ENCODE peak calls at places on chromosomes 13 and 19, in six cellular contexts. One of them, this sample, is unnamed.
A peak's percentile ranks its signal among the peaks of the same experiment; 100 is the strongest.

GRCh38 chr13:42022796-42023493 is 25.5 kb upstream of the DGKH start:
- DNase-seq in HCT116: no peak
- DNase-seq in H1: no peak
- DNase-seq in SK-N-SH: no peak
- DNase-seq in HepG2: no peak
- DNase-seq in K562: no peak
- DNase-seq in this sample: no peak

GRCh38 chr19:1956868-1957492 is 16.0 kb downstream of the CSNK1G2 start:
- DNase-seq in HCT116: no peak
- DNase-seq in H1: peak; percentile 81
- DNase-seq in SK-N-SH: no peak
- DNase-seq in HepG2: no peak
- DNase-seq in K562: no peak
- DNase-seq in this sample: no peak

GRCh38 chr19:40274585-40275544 is 10.3 kb downstream of the AKT2 start:
- DNase-seq in HCT116: no peak
- DNase-seq in H1: no peak
- DNase-seq in SK-N-SH: no peak
- DNase-seq in HepG2: no peak
- DNase-seq in K562: peak; percentile 65
- DNase-seq in this sample: no peak

GRCh38 chr13:86846501-86846900 is 824.7 kb upstream of the SLITRK5 start:
- DNase-seq in HCT116: no peak
- DNase-seq in H1: no peak
- DNase-seq in SK-N-SH: no peak
- DNase-seq in HepG2: no peak
- DNase-seq in K562: no peak
- DNase-seq in this sample: no peak

GRCh38 chr13:95530178-95530577 is 22.3 kb upstream of the CLDN10 start:
- DNase-seq in HCT116: no peak
- DNase-seq in H1: no peak
- DNase-seq in SK-N-SH: no peak
- DNase-seq in HepG2: peak; percentile 38
- DNase-seq in K562: no peak
- DNase-seq in this sample: no peak

GRCh38 chr19:1363599-1363998 is 20.1 kb upstream of the NDUFS7 start:
- DNase-seq in HCT116: no peak
- DNase-seq in H1: no peak
- DNase-seq in SK-N-SH: no peak
- DNase-seq in HepG2: no peak
- DNase-seq in K562: no peak
- DNase-seq in this sample: no peak

GRCh38 chr13:94674609-94675348 is 37.6 kb downstream of the SOX21 start:
- DNase-seq in HCT116: peak; percentile 54
- DNase-seq in H1: peak; percentile 85
- DNase-seq in SK-N-SH: peak; percentile 52
- DNase-seq in HepG2: peak; percentile 59
- DNase-seq in K562: peak; percentile 78
- DNase-seq in this sample: no peak

GRCh38 chr13:42396901-42397670 is 125.1 kb downstream of the AKAP11 start:
- DNase-seq in HCT116: no peak
- DNase-seq in H1: no peak
- DNase-seq in SK-N-SH: no peak
- DNase-seq in HepG2: no peak
- DNase-seq in K562: no peak
- DNase-seq in this sample: no peak

GRCh38 chr13:112747256-112747655 is 57.4 kb downstream of the ATP11A start:
- DNase-seq in HCT116: no peak
- DNase-seq in H1: no peak
- DNase-seq in SK-N-SH: no peak
- DNase-seq in HepG2: no peak
- DNase-seq in K562: no peak
- DNase-seq in this sample: no peak

GRCh38 chr19:5002143-5002542 is 33.2 kb downstream of the KDM4B start:
- DNase-seq in HCT116: peak; percentile 16
- DNase-seq in H1: no peak
- DNase-seq in SK-N-SH: no peak
- DNase-seq in HepG2: peak; percentile 84
- DNase-seq in K562: no peak
- DNase-seq in this sample: peak; percentile 75

GRCh38 chr13:33787051-33787591 is 30.8 kb upstream of the RFC3 start:
- DNase-seq in HCT116: no peak
- DNase-seq in H1: no peak
- DNase-seq in SK-N-SH: peak; percentile 25
- DNase-seq in HepG2: no peak
- DNase-seq in K562: no peak
- DNase-seq in this sample: no peak

GRCh38 chr19:29001006-29001921 is 211.7 kb downstream of the UQCRFS1 start:
- DNase-seq in HCT116: no peak
- DNase-seq in H1: no peak
- DNase-seq in SK-N-SH: no peak
- DNase-seq in HepG2: no peak
- DNase-seq in K562: no peak
- DNase-seq in this sample: no peak

GRCh38 chr13:111911141-111911720 is 155.7 kb upstream of the SOX1 start:
- DNase-seq in HCT116: no peak
- DNase-seq in H1: peak; percentile 17
- DNase-seq in SK-N-SH: no peak
- DNase-seq in HepG2: no peak
- DNase-seq in K562: no peak
- DNase-seq in this sample: no peak

GRCh38 chr19:41795031-41795461 is 1.3 kb upstream of the CEACAM3 start:
- DNase-seq in HCT116: peak; percentile 38
- DNase-seq in H1: peak; percentile 66
- DNase-seq in SK-N-SH: peak; percentile 35
- DNase-seq in HepG2: peak; percentile 29
- DNase-seq in K562: peak; percentile 61
- DNase-seq in this sample: peak; percentile 73

GRCh38 chr13:44806841-44807240 is 182.4 kb downstream of the NUFIP1 start:
- DNase-seq in HCT116: no peak
- DNase-seq in H1: no peak
- DNase-seq in SK-N-SH: no peak
- DNase-seq in HepG2: no peak
- DNase-seq in K562: no peak
- DNase-seq in this sample: no peak

GRCh38 chr13:111790621-111791020 is 276.3 kb upstream of the SOX1 start:
- DNase-seq in HCT116: no peak
- DNase-seq in H1: peak; percentile 2
- DNase-seq in SK-N-SH: no peak
- DNase-seq in HepG2: no peak
- DNase-seq in K562: no peak
- DNase-seq in this sample: no peak

GRCh38 chr13:51479199-51479523 is 26.3 kb upstream of the INTS6 start:
- DNase-seq in HCT116: no peak
- DNase-seq in H1: no peak
- DNase-seq in SK-N-SH: no peak
- DNase-seq in HepG2: peak; percentile 51
- DNase-seq in K562: no peak
- DNase-seq in this sample: no peak

GRCh38 chr13:113996912-113997745 is 23.3 kb upstream of the C13orf46 start:
- DNase-seq in HCT116: no peak
- DNase-seq in H1: no peak
- DNase-seq in SK-N-SH: no peak
- DNase-seq in HepG2: no peak
- DNase-seq in K562: no peak
- DNase-seq in this sample: no peak

GRCh38 chr19:3961007-3961406 is 9.9 kb downstream of the DAPK3 start:
- DNase-seq in HCT116: no peak
- DNase-seq in H1: no peak
- DNase-seq in SK-N-SH: no peak
- DNase-seq in HepG2: no peak
- DNase-seq in K562: no peak
- DNase-seq in this sample: no peak

DNA sequence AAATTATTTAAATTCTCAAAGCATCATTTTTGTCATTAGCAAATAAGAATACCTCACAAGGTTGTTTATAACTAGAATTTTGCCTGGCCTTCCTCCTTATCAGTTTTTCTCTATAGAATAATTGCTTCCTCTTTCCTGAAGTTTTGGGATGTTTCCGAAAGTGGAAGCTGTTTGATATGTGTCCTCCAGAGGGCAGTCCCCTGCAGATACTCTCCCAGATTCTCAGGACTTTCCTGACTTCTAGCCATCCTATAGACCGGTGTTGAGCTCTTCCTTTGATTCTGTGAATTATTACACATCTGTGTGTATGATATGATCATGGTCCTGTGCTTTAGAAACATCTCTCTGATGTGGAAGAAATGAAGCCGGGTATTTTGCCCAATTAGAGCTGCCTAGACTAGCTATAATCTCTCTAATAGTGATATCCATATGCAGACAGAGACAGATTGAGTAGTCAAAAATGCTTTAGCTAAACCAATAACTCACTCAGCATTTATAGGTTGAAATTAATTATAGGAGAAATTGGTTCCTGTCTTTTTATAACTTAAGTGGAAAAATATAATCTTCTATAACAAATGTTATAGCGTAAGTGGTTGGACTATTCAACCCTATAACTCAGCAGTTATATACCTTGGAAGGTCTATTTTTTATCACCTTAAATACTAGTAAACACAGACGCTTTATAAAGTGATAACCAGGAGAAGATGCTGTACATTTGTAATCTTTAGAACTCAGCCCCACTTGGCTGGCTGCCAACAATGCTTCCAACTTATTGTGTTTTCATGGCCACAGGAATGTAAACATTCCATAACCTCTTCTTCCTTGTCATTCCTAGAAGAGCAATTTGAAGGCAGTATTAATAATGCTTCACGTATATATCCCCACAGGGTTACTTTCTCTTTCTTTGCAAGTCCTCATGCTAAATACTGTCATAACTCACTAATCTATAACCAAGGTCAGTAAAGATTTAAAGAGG is 201.0 kb upstream of the RXFP2 start:
- DNase-seq in HCT116: peak; percentile 8
- DNase-seq in H1: no peak
- DNase-seq in SK-N-SH: peak; percentile 34
- DNase-seq in HepG2: peak; percentile 16
- DNase-seq in K562: peak; percentile 11
- DNase-seq in this sample: peak; percentile 45
- TF ChIP-seq JUND in HCT116: no peak
- TF ChIP-seq JUND in H1: no peak
- TF ChIP-seq JUND in SK-N-SH: no peak
- TF ChIP-seq JUND in HepG2: no peak
- TF ChIP-seq JUND in K562: no peak
- TF ChIP-seq JUND in this sample: no peak

GRCh38 chr13:72820156-72820897 is 38.4 kb downstream of the PIBF1 start:
- DNase-seq in HCT116: no peak
- DNase-seq in H1: no peak
- DNase-seq in SK-N-SH: no peak
- DNase-seq in HepG2: no peak
- DNase-seq in K562: no peak
- DNase-seq in this sample: no peak
- TF ChIP-seq JUND in HCT116: no peak
- TF ChIP-seq JUND in H1: no peak
- TF ChIP-seq JUND in SK-N-SH: no peak
- TF ChIP-seq JUND in HepG2: no peak
- TF ChIP-seq JUND in K562: no peak
- TF ChIP-seq JUND in this sample: no peak

DNA sequence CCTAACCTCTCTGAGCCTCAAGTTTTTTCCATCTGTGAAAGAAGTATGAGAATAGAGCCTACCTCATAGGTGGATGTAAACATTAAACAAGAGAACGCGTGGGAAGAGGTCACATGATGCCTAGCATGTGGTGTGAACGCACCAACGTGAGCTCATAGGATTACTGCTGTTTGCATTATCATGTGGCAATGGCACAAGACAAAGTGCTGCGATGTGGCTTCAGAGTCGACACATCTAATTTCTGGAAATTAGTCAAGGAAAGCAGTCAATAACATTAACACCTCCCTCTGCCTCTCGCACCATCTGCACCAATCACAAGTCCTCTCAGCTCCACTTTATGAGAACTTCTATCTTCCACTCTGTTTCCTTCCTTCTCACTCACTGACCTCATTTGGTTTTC is 489.7 kb downstream of the COG6 start:
- DNase-seq in HCT116: no peak
- DNase-seq in H1: no peak
- DNase-seq in SK-N-SH: no peak
- DNase-seq in HepG2: no peak
- DNase-seq in K562: no peak
- DNase-seq in this sample: no peak
- TF ChIP-seq JUND in HCT116: no peak
- TF ChIP-seq JUND in H1: no peak
- TF ChIP-seq JUND in SK-N-SH: no peak
- TF ChIP-seq JUND in HepG2: no peak
- TF ChIP-seq JUND in K562: no peak
- TF ChIP-seq JUND in this sample: no peak

GRCh38 chr19:9584073-9584833 is at the start of gene ZNF121:
- DNase-seq in HCT116: peak; percentile 77
- DNase-seq in H1: peak; percentile 96
- DNase-seq in SK-N-SH: peak; percentile 87
- DNase-seq in HepG2: peak; percentile 77
- DNase-seq in K562: peak; percentile 94
- DNase-seq in this sample: peak; percentile 29

GRCh38 chr19:9586764-9587163 is 2.5 kb upstream of the ZNF121 start:
- DNase-seq in HCT116: peak; percentile 82
- DNase-seq in H1: peak; percentile 87
- DNase-seq in SK-N-SH: peak; percentile 45
- DNase-seq in HepG2: peak; percentile 74
- DNase-seq in K562: peak; percentile 85
- DNase-seq in this sample: peak; percentile 15
- TF ChIP-seq JUND in HCT116: no peak
- TF ChIP-seq JUND in H1: no peak
- TF ChIP-seq JUND in SK-N-SH: no peak
- TF ChIP-seq JUND in HepG2: no peak
- TF ChIP-seq JUND in K562: no peak
- TF ChIP-seq JUND in this sample: no peak

DNA sequence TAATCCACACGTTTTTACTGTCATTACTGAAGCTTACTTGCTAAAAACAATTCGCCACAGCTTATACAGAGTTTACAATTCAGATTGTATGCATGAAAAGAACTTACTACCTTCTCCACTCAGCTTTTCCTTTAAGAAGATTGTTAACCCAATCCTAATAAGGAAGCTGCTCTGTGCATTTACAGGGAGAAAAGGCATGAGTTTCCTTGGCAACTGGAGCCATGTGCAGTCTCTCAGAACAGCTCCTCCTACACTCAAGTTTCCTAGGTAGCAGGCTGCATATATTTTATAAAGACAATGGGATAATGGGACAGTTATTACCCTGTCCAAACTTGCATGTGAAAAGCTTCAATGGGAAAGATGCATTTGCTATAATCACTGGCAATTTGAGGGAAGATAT is 125.5 kb upstream of the TRPC4 start:
- DNase-seq in HCT116: no peak
- DNase-seq in H1: no peak
- DNase-seq in SK-N-SH: no peak
- DNase-seq in HepG2: no peak
- DNase-seq in K562: no peak
- DNase-seq in this sample: no peak
- TF ChIP-seq JUND in HCT116: no peak
- TF ChIP-seq JUND in H1: no peak
- TF ChIP-seq JUND in SK-N-SH: no peak
- TF ChIP-seq JUND in HepG2: no peak
- TF ChIP-seq JUND in K562: no peak
- TF ChIP-seq JUND in this sample: no peak

GRCh38 chr19:23382955-23383354 is 12.3 kb downstream of the ZNF91 start:
- DNase-seq in HCT116: no peak
- DNase-seq in H1: no peak
- DNase-seq in SK-N-SH: no peak
- DNase-seq in HepG2: no peak
- DNase-seq in K562: no peak
- DNase-seq in this sample: no peak
- TF ChIP-seq JUND in HCT116: no peak
- TF ChIP-seq JUND in H1: no peak
- TF ChIP-seq JUND in SK-N-SH: no peak
- TF ChIP-seq JUND in HepG2: no peak
- TF ChIP-seq JUND in K562: no peak
- TF ChIP-seq JUND in this sample: no peak

GRCh38 chr19:51064534-51065220 is at the start of gene KLK13:
- DNase-seq in HCT116: peak; percentile 7
- DNase-seq in H1: peak; percentile 69
- DNase-seq in SK-N-SH: no peak
- DNase-seq in HepG2: no peak
- DNase-seq in K562: peak; percentile 91
- DNase-seq in this sample: no peak
- TF ChIP-seq JUND in HCT116: no peak
- TF ChIP-seq JUND in H1: no peak
- TF ChIP-seq JUND in SK-N-SH: no peak
- TF ChIP-seq JUND in HepG2: no peak
- TF ChIP-seq JUND in K562: no peak
- TF ChIP-seq JUND in this sample: no peak

This sample was measured in T47D.